ENCODE peak calls at places on chromosome 18, in five cellular contexts. H is K562, C is ovary, L is GM12892, Q is transverse colon. T is an unnamed sample.

GRCh38 chr18:6205706-6206105 is 209.0 kb downstream of the L3MBTL4 start:
- DNase-seq in H (no peak), C (no peak), L (no peak), Q (no peak), T (no peak)

GRCh38 chr18:56982756-56983155 is 164.1 kb upstream of the BOD1L2 start:
- DNase-seq in H (no peak), C (no peak), L (no peak), Q (no peak), T (no peak)

GRCh38 chr18:13500891-13501887 is 225.2 kb downstream of the FAM210A start:
- DNase-seq in H (no peak), C (peak), L (no peak), Q (peak), T (peak)

GRCh38 chr18:8828798-8829197 is 123.4 kb downstream of the MTCL1 start:
- DNase-seq in H (no peak), C (no peak), L (no peak), Q (no peak), T (no peak)

GRCh38 chr18:22452226-22452668 is 34.5 kb upstream of the CTAGE1 start:
- DNase-seq in H (peak), C (no peak), L (no peak), Q (no peak), T (no peak)

GRCh38 chr18:78912336-78912735 is 67.3 kb upstream of the SALL3 start:
- DNase-seq in H (no peak), C (no peak), L (no peak), Q (no peak), T (no peak)

GRCh38 chr18:63155169-63155852 is 164.3 kb downstream of the BCL2 start:
- DNase-seq in H (peak), C (no peak), L (no peak), Q (peak), T (peak)

GRCh38 chr18:72738136-72738535 is 129.7 kb downstream of the NETO1 start:
- DNase-seq in H (no peak), C (no peak), L (no peak), Q (no peak), T (no peak)

GRCh38 chr18:58559427-58560186 is 69.3 kb downstream of the ALPK2 start:
- DNase-seq in H (no peak), C (no peak), L (no peak), Q (peak), T (no peak)

GRCh38 chr18:73945130-73945792 is 202.4 kb downstream of the FBXO15 start:
- DNase-seq in H (no peak), C (no peak), L (no peak), Q (no peak), T (no peak)

GRCh38 chr18:22493255-22493654 is 75.5 kb upstream of the CTAGE1 start:
- DNase-seq in H (no peak), C (no peak), L (no peak), Q (no peak), T (no peak)

GRCh38 chr18:9849407-9849961 is 36.3 kb upstream of the TXNDC2 start:
- DNase-seq in H (peak), C (no peak), L (no peak), Q (peak), T (no peak)

GRCh38 chr18:6414118-6414722 is 491 bp downstream of the L3MBTL4 start:
- DNase-seq in H (no peak), C (peak), L (peak), Q (peak), T (no peak)

GRCh38 chr18:833197-833596 is 21.2 kb upstream of the YES1 start:
- DNase-seq in H (no peak), C (no peak), L (no peak), Q (no peak), T (no peak)

GRCh38 chr18:6644841-6645240 is 84.7 kb upstream of the ARHGAP28 start:
- DNase-seq in H (no peak), C (no peak), L (no peak), Q (no peak), T (no peak)

GRCh38 chr18:13452448-13452811 is 233.9 kb downstream of the LDLRAD4 start:
- DNase-seq in H (no peak), C (no peak), L (no peak), Q (no peak), T (peak)

GRCh38 chr18:23703057-23703986 is 14.1 kb downstream of the LAMA3 start:
- DNase-seq in H (peak), C (no peak), L (no peak), Q (no peak), T (no peak)

GRCh38 chr18:27762054-27762453 is 414.9 kb downstream of the CDH2 start:
- DNase-seq in H (no peak), C (no peak), L (no peak), Q (no peak), T (no peak)

GRCh38 chr18:59345556-59345955 is 13.5 kb downstream of the LMAN1 start:
- DNase-seq in H (no peak), C (no peak), L (no peak), Q (no peak), T (no peak)

GRCh38 chr18:6997802-6998201 is 119.8 kb downstream of the LAMA1 start:
- DNase-seq in H (no peak), C (no peak), L (no peak), Q (no peak), T (no peak)

GRCh38 chr18:22674300-22674699 is 256.6 kb upstream of the CTAGE1 start:
- DNase-seq in H (no peak), C (no peak), L (no peak), Q (no peak), T (peak)

GRCh38 chr18:35983818-35984217 is 11.3 kb downstream of the RMP24 start:
- DNase-seq in H (no peak), C (no peak), L (no peak), Q (no peak), T (no peak)

GRCh38 chr18:58536534-58537271 is 92.2 kb downstream of the ALPK2 start:
- DNase-seq in H (no peak), C (no peak), L (no peak), Q (peak), T (no peak)

GRCh38 chr18:31573047-31573446 is 18.6 kb upstream of the TTR start:
- DNase-seq in H (no peak), C (no peak), L (no peak), Q (no peak), T (no peak)

GRCh38 chr18:23662309-23663263 is at the start of gene ANKRD29:
- DNase-seq in H (no peak), C (peak), L (peak), Q (peak), T (peak)

DNA sequence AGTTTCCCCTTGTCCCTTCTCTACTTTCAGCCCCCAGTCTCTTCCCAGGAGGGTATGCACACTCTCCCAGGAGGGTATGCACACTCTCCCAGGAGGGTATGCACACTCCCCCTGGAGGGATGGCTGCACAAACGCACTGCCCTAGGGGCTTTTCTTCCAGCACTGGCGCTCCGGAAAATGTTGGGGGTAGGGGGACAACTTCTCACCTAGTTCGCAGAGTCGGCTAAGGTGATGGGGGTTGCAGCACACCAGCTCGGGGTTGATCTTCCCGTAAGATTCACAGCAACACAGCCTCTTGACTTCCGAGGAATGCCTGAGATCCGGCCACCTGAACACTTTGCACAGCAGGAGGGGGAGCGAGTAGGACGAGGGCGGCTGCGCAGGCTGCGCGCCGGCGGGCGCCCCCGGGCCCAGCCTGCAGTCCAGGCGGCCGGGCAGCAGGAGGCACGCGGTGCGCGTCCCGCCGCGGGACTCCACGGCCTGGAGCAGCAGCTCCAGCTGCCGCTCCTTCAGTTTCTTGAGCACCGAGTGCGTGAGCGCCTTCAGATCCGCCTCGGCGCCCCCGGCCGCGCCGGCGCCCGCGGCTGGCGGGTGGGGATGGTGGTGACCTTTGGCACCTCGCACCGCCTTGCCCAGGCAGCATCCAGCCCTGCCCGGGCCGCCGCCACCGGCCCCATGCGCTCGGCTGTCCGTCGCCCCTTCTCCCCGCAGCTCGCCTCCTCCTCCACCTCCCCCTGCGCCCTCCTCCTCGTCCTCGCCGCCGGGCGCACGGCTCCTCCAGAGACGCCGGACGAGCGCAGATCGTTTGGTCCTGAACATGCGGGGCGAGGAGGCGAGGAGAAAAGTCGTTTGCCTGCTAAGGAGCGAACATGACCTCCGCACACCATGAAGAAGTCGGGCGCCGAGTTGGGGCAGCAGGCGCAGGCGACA is 894 bp downstream of the SMAD7 start:
- DNase-seq in H (no peak), C (no peak), L (no peak), Q (peak), T (no peak)
- TF ChIP-seq POLR2A in H (no peak), C (no peak), L (no peak), Q (peak), T (no peak)

GRCh38 chr18:75261430-75262223 is 51.0 kb downstream of the TSHZ1 start:
- DNase-seq in H (no peak), C (no peak), L (no peak), Q (no peak), T (no peak)
- TF ChIP-seq POLR2A in H (no peak), C (no peak), L (peak), Q (no peak), T (no peak)

GRCh38 chr18:26226229-26227050 is at the start of gene TAF4B:
- DNase-seq in H (peak), C (peak), L (peak), Q (peak), T (peak)
- TF ChIP-seq POLR2A in H (peak), C (peak), L (peak), Q (peak), T (no peak)

GRCh38 chr18:69944434-69944833 is 3.2 kb downstream of the CD226 start:
- DNase-seq in H (no peak), C (no peak), L (no peak), Q (no peak), T (no peak)
- TF ChIP-seq POLR2A in H (no peak), C (no peak), L (no peak), Q (no peak), T (no peak)

GRCh38 chr18:50780144-50780543 is 39.7 kb downstream of the MRO start:
- DNase-seq in H (no peak), C (no peak), L (no peak), Q (no peak), T (no peak)
- TF ChIP-seq POLR2A in H (no peak), C (no peak), L (no peak), Q (no peak), T (no peak)

GRCh38 chr18:12307871-12308385 is at the start of gene TUBB6:
- DNase-seq in H (peak), C (peak), L (peak), Q (peak), T (peak)
- TF ChIP-seq POLR2A in H (no peak), C (no peak), L (peak), Q (peak), T (peak)

GRCh38 chr18:48408727-48409590 is at the start of gene ZBTB7C:
- DNase-seq in H (peak), C (peak), L (peak), Q (peak), T (peak)
- TF ChIP-seq POLR2A in H (no peak), C (no peak), L (no peak), Q (no peak), T (no peak)

GRCh38 chr18:3604626-3605408 is 154.8 kb downstream of the TGIF1 start:
- DNase-seq in H (no peak), C (peak), L (no peak), Q (no peak), T (no peak)

GRCh38 chr18:3603460-3604259 is 153.7 kb downstream of the TGIF1 start:
- DNase-seq in H (peak), C (peak), L (no peak), Q (no peak), T (no peak)

GRCh38 chr18:3607309-3608098 is 157.5 kb downstream of the TGIF1 start:
- DNase-seq in H (no peak), C (no peak), L (no peak), Q (no peak), T (no peak)

GRCh38 chr18:3605562-3606443 is 155.8 kb downstream of the TGIF1 start:
- DNase-seq in H (no peak), C (no peak), L (no peak), Q (no peak), T (no peak)

GRCh38 chr18:3604260-3604625 is 154.3 kb downstream of the TGIF1 start:
- DNase-seq in H (no peak), C (no peak), L (no peak), Q (no peak), T (no peak)
- TF ChIP-seq POLR2A in H (no peak), C (no peak), L (no peak), Q (no peak), T (no peak)

DNA sequence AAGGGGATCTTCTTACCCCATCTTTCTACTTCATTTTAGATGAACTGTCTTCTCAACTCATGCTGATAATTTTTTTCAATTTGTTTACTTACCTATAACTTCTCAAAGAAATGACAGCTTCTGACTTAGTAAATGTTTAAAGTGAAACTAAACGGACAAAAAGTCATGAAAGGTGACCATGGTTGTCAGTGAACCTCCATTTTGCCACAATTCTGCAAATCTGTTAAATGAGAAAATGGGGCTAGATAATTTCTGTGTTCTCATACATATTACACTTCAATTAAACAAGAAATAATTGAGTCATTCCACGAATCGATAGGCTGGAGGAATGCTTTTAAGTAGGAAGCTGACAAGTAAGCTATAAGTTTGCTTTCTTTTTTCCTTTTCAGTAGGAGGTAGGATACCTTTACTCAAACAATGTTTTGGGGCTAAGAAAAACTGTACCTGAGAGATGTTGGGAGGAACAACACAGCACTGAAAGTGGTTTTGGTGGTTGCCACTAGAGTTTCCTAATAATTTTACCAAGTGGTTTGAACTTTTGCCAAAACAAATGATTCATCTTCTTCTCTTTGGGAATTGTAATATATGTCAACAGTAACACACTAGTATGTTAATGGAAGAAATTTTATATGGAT is 17.1 kb downstream of the DYNAP start:
- DNase-seq in H (no peak), C (no peak), L (no peak), Q (no peak), T (no peak)
- TF ChIP-seq POLR2A in H (no peak), C (no peak), L (no peak), Q (no peak), T (no peak)

GRCh38 chr18:76565238-76566173 is 70.5 kb upstream of the ZNF516 start:
- DNase-seq in H (peak), C (peak), L (no peak), Q (peak), T (peak)
- TF ChIP-seq POLR2A in H (no peak), C (peak), L (no peak), Q (no peak), T (no peak)

T was measured in H54.